ENCODE peak calls at places on chromosomes 4 and X, in seven cellular contexts. P is AG09309, J is fibroblast of lung, I is endothelial cell, W is nephron progenitor cell, H is HFFc6, O is progenitor cell of endocrine pancreas. R is an unnamed sample.
A peak's percentile ranks its signal among the peaks of the same experiment; 100 is the strongest.

GRCh38 chr4:1241936-1242505 is 6.9 kb downstream of the CTBP1 start:
- DNase-seq in P (no peak), I (no peak), W (no peak), J (no peak), O (no peak), H (no peak), R (no peak)

GRCh38 chr4:4364486-4365208 is 22.3 kb upstream of the NSG1 start:
- DNase-seq in I (no peak), J (no peak), W (no peak), H (no peak), O (no peak), P (no peak), R (no peak)

GRCh38 chr4:169439244-169439643 is 168.5 kb upstream of the SH3RF1 start:
- DNase-seq in O (no peak), W (no peak), H (no peak), I (no peak), J (peak; percentile 25), P (no peak), R (no peak)

GRCh38 chrX:1535241-1536041 is 1.5 kb downstream of the P2RY8 start:
- DNase-seq in J (no peak), W (no peak), H (no peak), O (no peak), I (no peak), P (no peak), R (no peak)

GRCh38 chr4:182913621-182914020 is 3.6 kb downstream of the DCTD start:
- DNase-seq in W (no peak), I (no peak), P (no peak), O (no peak), H (no peak), J (no peak), R (no peak)

GRCh38 chr4:2595436-2595835 is 59.0 kb downstream of the FAM193A start:
- DNase-seq in O (no peak), J (no peak), W (no peak), H (no peak), P (no peak), I (no peak), R (no peak)

GRCh38 chrX:24928114-24928513 is 87.7 kb downstream of the ARX start:
- DNase-seq in I (no peak), J (no peak), O (no peak), H (no peak), P (no peak), W (no peak), R (no peak)

GRCh38 chr4:154124539-154125255 is 335.8 kb upstream of the SFRP2 start:
- DNase-seq in O (no peak), J (peak; percentile 94), P (peak; percentile 93), H (peak; percentile 78), I (no peak), W (no peak), R (no peak)

GRCh38 chr4:4659871-4660651 is 118.2 kb upstream of the STX18 start:
- DNase-seq in O (no peak), I (no peak), J (peak; percentile 94), W (no peak), P (peak; percentile 61), H (peak; percentile 83), R (no peak)

GRCh38 chr4:153222162-153222789 is 18.0 kb downstream of the TRIM2 start:
- DNase-seq in O (no peak), P (no peak), W (peak; percentile 49), H (peak; percentile 82), I (peak; percentile 48), J (peak; percentile 84), R (peak; percentile 59)

GRCh38 chrX:71291381-71291780 is 7.9 kb downstream of the NONO start:
- DNase-seq in W (no peak), J (peak; percentile 39), I (no peak), P (no peak), O (no peak), H (no peak), R (no peak)

GRCh38 chrX:74458738-74459137 is 37.4 kb downstream of the SLC16A2 start:
- DNase-seq in O (no peak), J (peak; percentile 75), P (peak; percentile 69), W (no peak), H (peak; percentile 72), I (no peak), R (no peak)

GRCh38 chr4:186757696-186758330 is 34.2 kb upstream of the FAT1 start:
- DNase-seq in O (no peak), I (no peak), H (no peak), J (no peak), P (no peak), W (no peak), R (no peak)

GRCh38 chr4:128830906-128831525 is 21.5 kb downstream of the JADE1 start:
- DNase-seq in W (no peak), O (no peak), J (peak; percentile 29), H (no peak), P (no peak), I (no peak), R (peak; percentile 48)

GRCh38 chr4:3467601-3468031 is 4.5 kb downstream of the DOK7 start:
- DNase-seq in W (no peak), P (no peak), J (no peak), H (no peak), I (no peak), O (no peak), R (peak; percentile 1)

GRCh38 chr4:153634737-153635353 is 49.2 kb upstream of the TLR2 start:
- DNase-seq in J (peak; percentile 17), H (peak; percentile 16), I (no peak), P (no peak), W (no peak), O (no peak), R (no peak)

GRCh38 chr4:123825596-123826291 is 429.1 kb downstream of the SPRY1 start:
- DNase-seq in J (peak; percentile 63), W (no peak), I (no peak), O (no peak), H (peak; percentile 57), P (no peak), R (no peak)

GRCh38 chr4:4542824-4543485 is 1.1 kb upstream of the STX18 start:
- DNase-seq in W (peak; percentile 28), I (no peak), O (no peak), P (no peak), H (no peak), J (no peak), R (no peak)

GRCh38 chr4:142645478-142646108 is 200.5 kb downstream of the INPP4B start:
- DNase-seq in P (no peak), H (no peak), O (no peak), J (peak; percentile 35), I (peak; percentile 23), W (no peak), R (no peak)

GRCh38 chr4:15756361-15756861 is 21.7 kb upstream of the CD38 start:
- DNase-seq in P (no peak), O (no peak), J (peak; percentile 72), H (peak; percentile 10), W (no peak), I (no peak), R (peak; percentile 20)

GRCh38 chr4:108193891-108194672 is 25.4 kb upstream of the LEF1 start:
- DNase-seq in O (no peak), H (no peak), I (no peak), J (no peak), P (no peak), W (no peak), R (peak; percentile 20)

GRCh38 chrX:40100141-40100536 is 2.4 kb upstream of the BCOR start:
- DNase-seq in H (no peak), O (no peak), W (no peak), I (no peak), P (no peak), J (no peak), R (peak; percentile 64)

DNA sequence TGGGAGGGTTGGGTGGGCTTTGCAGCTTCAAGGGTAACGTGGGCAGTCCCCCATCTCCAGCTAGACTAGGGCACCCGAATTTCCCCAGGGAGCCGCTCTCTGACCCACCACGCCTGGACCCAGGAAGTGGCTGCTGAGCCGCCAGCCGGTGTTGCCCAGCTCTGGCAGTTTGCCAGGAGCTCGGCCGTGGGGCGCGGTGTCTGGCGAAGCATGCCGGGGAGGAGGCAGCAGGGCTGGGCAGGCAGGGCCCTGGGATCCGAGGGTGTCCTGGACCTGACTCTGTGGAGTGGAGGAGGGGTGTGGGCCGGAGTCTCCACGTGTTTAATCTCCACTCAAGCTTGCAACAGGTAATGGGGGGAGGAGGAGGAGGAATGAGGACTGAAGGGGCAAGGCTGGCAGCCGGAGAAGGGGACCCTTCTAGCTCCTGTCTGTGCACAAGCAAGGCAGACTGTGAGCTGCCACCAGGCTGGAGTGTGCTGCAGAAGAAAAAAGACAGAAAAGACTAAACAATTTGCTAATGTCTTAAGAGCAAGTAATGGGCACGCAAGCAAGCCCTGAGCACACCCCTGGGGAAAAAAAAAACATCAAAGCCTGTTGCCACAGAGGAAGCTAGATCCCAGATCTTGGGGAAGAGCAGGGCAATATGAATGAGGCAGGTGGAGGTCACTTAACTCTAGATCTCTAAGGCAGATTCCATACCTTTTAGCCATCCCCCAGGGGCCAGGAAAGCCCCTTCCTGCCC is 2.4 kb downstream of the LONRF3 start:
- DNase-seq in P (no peak), H (no peak), I (peak; percentile 7), W (peak; percentile 25), J (no peak), O (no peak), R (peak; percentile 85)
- TF ChIP-seq CTCF in P (no peak), H (no peak), I (no peak), W (no peak), J (no peak), O (no peak), R (no peak)

DNA sequence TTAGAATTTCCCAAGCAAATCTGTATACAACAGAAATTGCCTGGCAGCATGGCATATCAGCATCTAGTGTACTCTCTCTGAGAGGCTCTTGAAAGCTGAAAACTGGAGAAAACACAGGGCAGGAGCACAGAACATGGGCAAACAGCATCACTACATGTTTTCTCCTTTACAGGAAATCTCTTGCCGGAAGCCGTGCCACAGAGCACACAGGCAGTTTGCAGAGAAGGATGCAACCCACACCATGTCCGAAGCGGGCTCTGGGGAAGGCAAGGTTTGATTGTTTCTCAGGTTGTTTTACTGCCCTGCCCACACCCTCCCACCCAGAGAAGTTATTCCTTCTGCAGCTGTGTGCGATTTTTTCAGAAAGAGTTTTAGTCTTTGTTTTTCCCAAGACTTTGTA is 41.1 kb upstream of the FAM9C start:
- DNase-seq in O (no peak), P (no peak), W (no peak), I (no peak), H (no peak), J (no peak), R (no peak)
- TF ChIP-seq CTCF in O (no peak), P (no peak), W (no peak), I (no peak), H (no peak), J (no peak), R (no peak)

GRCh38 chrX:46381630-46382029 is 163.6 kb downstream of the ZNF674 start:
- DNase-seq in P (no peak), W (peak; percentile 22), H (peak; percentile 2), O (no peak), J (peak; percentile 10), I (peak; percentile 38), R (peak; percentile 3)
- TF ChIP-seq CTCF in P (peak; percentile 59), W (peak; percentile 47), H (peak; percentile 61), O (peak; percentile 54), J (peak; percentile 37), I (no peak), R (peak; percentile 8)

DNA sequence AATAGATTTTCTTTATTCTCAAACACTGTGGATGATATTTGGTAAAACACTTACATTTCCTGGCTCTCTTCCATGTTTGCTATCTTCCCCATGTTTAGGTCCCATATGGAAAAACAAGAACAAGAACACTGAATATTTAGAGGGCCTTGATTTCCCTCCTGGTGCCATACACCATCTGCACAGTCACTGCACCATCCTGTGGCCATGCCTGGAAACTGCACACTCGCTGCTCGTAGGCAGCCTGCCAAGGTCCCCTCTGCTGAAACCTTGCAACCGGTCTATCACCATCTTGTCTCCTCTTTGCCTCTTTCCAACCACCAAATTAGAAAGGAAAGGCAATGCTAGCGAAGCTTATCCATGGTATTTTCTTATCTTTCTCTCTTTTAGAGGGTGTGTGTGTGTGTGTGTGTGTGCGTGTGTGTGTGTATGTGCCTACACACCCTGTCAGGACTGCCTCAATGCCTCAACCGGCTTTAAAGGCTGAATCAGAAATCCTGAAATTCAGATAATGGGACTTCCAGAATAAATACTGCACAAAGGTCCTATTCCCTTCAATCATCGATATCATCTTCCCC is 124.2 kb upstream of the MBNL3 start:
- DNase-seq in H (no peak), W (peak; percentile 62), J (peak; percentile 6), I (peak; percentile 46), P (no peak), O (peak; percentile 34), R (peak; percentile 47)
- TF ChIP-seq CTCF in H (peak; percentile 69), W (peak; percentile 75), J (peak; percentile 59), I (peak; percentile 36), P (peak; percentile 67), O (peak; percentile 92), R (peak; percentile 41)